ENCODE peak calls at places on chromosomes 4 and X, in ten cellular contexts. C, B, T, S, P, M, I, A, J and Y are unnamed samples.

GRCh38 chrX:57121162-57121741 is at the start of gene SPIN2B:
- DNase-seq in S (peak), C (peak), J (peak), A (peak), T (peak), M (peak), I (peak), B (peak), P (peak), Y (peak)

GRCh38 chr4:5758741-5759140 is 47.7 kb downstream of the EVC start:
- DNase-seq in C (peak), M (no peak), I (peak), P (no peak), J (peak), B (peak), S (no peak), T (peak), A (peak), Y (no peak)

GRCh38 chrX:21702725-21703228 is 44.6 kb upstream of the KLHL34 start:
- DNase-seq in M (no peak), S (no peak), A (no peak), T (no peak), C (no peak), B (no peak), P (no peak), J (no peak), I (no peak), Y (no peak)

GRCh38 chrX:110108381-110108796 is 105.5 kb downstream of the TMEM164 start:
- DNase-seq in I (no peak), C (no peak), P (no peak), A (no peak), M (no peak), S (no peak), B (peak), J (no peak), T (peak), Y (no peak)

GRCh38 chr4:71495454-71495853 is 156.6 kb downstream of the SLC4A4 start:
- DNase-seq in P (no peak), I (no peak), J (no peak), C (no peak), A (no peak), B (no peak), M (no peak), T (no peak), S (no peak), Y (no peak)

GRCh38 chr4:86223472-86223871 is 136.4 kb downstream of the MAPK10 start:
- DNase-seq in P (no peak), C (no peak), T (no peak), B (peak), S (no peak), J (no peak), I (peak), A (no peak), M (peak), Y (no peak)

GRCh38 chr4:139555073-139555704 is 830 bp downstream of the SETD7 start:
- DNase-seq in S (peak), M (peak), T (peak), P (peak), J (peak), I (peak), C (peak), B (peak), A (peak), Y (peak)

GRCh38 chr4:79227896-79228295 is 98.0 kb downstream of the NAA11 start:
- DNase-seq in T (no peak), P (no peak), B (no peak), S (no peak), J (peak), A (no peak), I (peak), M (no peak), C (no peak), Y (no peak)

GRCh38 chr4:2084316-2084715 is 25.2 kb downstream of the NAT8L start:
- DNase-seq in I (no peak), C (peak), P (no peak), B (no peak), T (no peak), A (no peak), J (peak), S (no peak), M (no peak), Y (no peak)

GRCh38 chr4:112564706-112565270 is 48.8 kb upstream of the NEUROG2 start:
- DNase-seq in M (no peak), S (no peak), B (no peak), P (no peak), C (no peak), A (no peak), I (no peak), J (no peak), T (no peak), Y (no peak)

GRCh38 chr4:152735302-152735917 is 44.1 kb downstream of the TIGD4 start:
- DNase-seq in I (peak), T (no peak), C (no peak), M (peak), J (no peak), S (no peak), P (peak), A (no peak), B (peak), Y (no peak)

GRCh38 chr4:146134761-146135160 is 40.8 kb upstream of the LSM6 start:
- DNase-seq in C (no peak), B (no peak), P (no peak), I (no peak), A (no peak), M (peak), S (peak), T (no peak), J (no peak), Y (no peak)

GRCh38 chrX:71945435-71945834 is 34.8 kb downstream of the NHSL2 start:
- DNase-seq in M (no peak), P (no peak), I (no peak), S (no peak), B (no peak), C (no peak), T (no peak), A (no peak), J (no peak), Y (no peak)

GRCh38 chr4:76277667-76278066 is 26.1 kb downstream of the FAM47E start:
- DNase-seq in P (no peak), T (no peak), A (no peak), C (no peak), S (no peak), B (no peak), I (no peak), J (no peak), M (no peak), Y (no peak)

GRCh38 chr4:2886622-2887021 is 43.0 kb downstream of the ADD1 start:
- DNase-seq in A (no peak), T (no peak), S (no peak), P (no peak), C (no peak), I (no peak), M (peak), J (no peak), B (no peak), Y (no peak)

GRCh38 chrX:10841579-10841978 is 221.2 kb upstream of the MID1 start:
- DNase-seq in T (no peak), A (no peak), C (no peak), P (no peak), S (no peak), B (no peak), I (no peak), M (no peak), J (no peak), Y (no peak)

GRCh38 chr4:128427832-128428366 is 140.3 kb upstream of the PGRMC2 start:
- DNase-seq in B (peak), C (no peak), P (peak), M (no peak), I (peak), T (peak), J (peak), S (no peak), A (no peak), Y (no peak)